ENCODE peak calls at places on chromosomes 4 and X, in six cellular contexts. R is heart right ventricle; J is IMR-90; H is CD8-positive, alpha-beta memory T cell; U is PC-9; Y is pancreas. V is an unnamed sample. For H3K36me3, the result is how much of the 10 kb centered on the place peaks cover.

GRCh38 chr4:2712261-2712842 is 43.8 kb downstream of the TNIP2 start:
- DNase-seq in J (no peak), H (no peak), R (no peak), Y (no peak), U (no peak), V (no peak)

GRCh38 chrX:22594771-22595170 is 322.1 kb downstream of the CBLL2 start:
- DNase-seq in R (no peak), J (no peak), U (no peak), H (no peak), Y (no peak), V (no peak)

GRCh38 chr4:42454755-42455154 is 57.5 kb downstream of the SHISA3 start:
- DNase-seq in U (no peak), J (no peak), H (no peak), Y (no peak), R (no peak), V (no peak)

GRCh38 chr4:40991908-40992307 is 222.4 kb downstream of the APBB2 start:
- DNase-seq in Y (no peak), J (no peak), U (no peak), H (no peak), R (no peak), V (no peak)

GRCh38 chr4:113673450-113673849 is 88.1 kb downstream of the CAMK2D start:
- DNase-seq in R (no peak), H (no peak), U (no peak), Y (no peak), J (peak), V (peak)

GRCh38 chr4:153465583-153465921 is 608 bp upstream of the TMEM131L start:
- DNase-seq in R (peak), Y (peak), J (peak), H (no peak), U (peak), V (peak)

GRCh38 chr4:121185960-121186359 is 21.8 kb upstream of the TNIP3 start:
- DNase-seq in H (no peak), Y (no peak), J (no peak), U (no peak), R (no peak), V (no peak)

GRCh38 chrX:31527455-31528126 is 455.8 kb upstream of the FTHL17 start:
- DNase-seq in H (no peak), J (no peak), Y (no peak), R (no peak), U (no peak), V (no peak)

GRCh38 chrX:130060122-130061069 is 49.9 kb downstream of the ELF4 start:
- DNase-seq in R (peak), H (peak), J (peak), U (peak), Y (peak), V (peak)

GRCh38 chrX:115895678-115896329 is 274.7 kb upstream of the AGTR2 start:
- DNase-seq in J (no peak), H (no peak), U (no peak), R (no peak), Y (no peak), V (no peak)

GRCh38 chr4:8291701-8292387 is 22.3 kb downstream of the HTRA3 start:
- DNase-seq in J (no peak), U (no peak), Y (peak), R (no peak), H (no peak), V (no peak)

GRCh38 chrX:19964017-19964710 is 26.7 kb downstream of the BCLAF3 start:
- DNase-seq in J (no peak), Y (no peak), R (no peak), U (no peak), H (no peak), V (no peak)

GRCh38 chr4:89616382-89616781 is 220.6 kb downstream of the SNCA start:
- DNase-seq in J (no peak), H (no peak), U (no peak), Y (no peak), R (no peak), V (no peak)

GRCh38 chrX:51802917-51803688 is 59.9 kb downstream of the GSPT2 start:
- DNase-seq in Y (no peak), J (peak), H (peak), U (peak), R (peak), V (peak)

GRCh38 chr4:113468165-113469022 is 293.1 kb downstream of the CAMK2D start:
- DNase-seq in J (peak), U (peak), Y (no peak), H (no peak), R (peak), V (peak)

GRCh38 chrX:24259544-24260240 is 54.2 kb downstream of the SUPT20HL2 start:
- DNase-seq in U (no peak), J (peak), Y (no peak), R (no peak), H (no peak), V (peak)

GRCh38 chrX:62931625-62932024 is 419.5 kb downstream of the SPIN4 start:
- DNase-seq in R (no peak), H (no peak), Y (no peak), J (no peak), U (no peak), V (no peak)

GRCh38 chr4:158496030-158496741 is 25.5 kb upstream of the RXFP1 start:
- DNase-seq in Y (peak), R (peak), J (no peak), H (no peak), U (peak), V (peak)

GRCh38 chr4:115145393-115146160 is 32.2 kb upstream of the NDST4 start:
- DNase-seq in H (no peak), U (no peak), R (no peak), Y (no peak), J (no peak), V (peak)
- H3K36me3 ChIP-seq in H (under half), U (under half), R (under half), Y (under half), J (under half), V (under half)

GRCh38 chr4:39975488-39976089 is 2.1 kb downstream of the PDS5A start:
- DNase-seq in J (peak), R (no peak), U (no peak), Y (no peak), H (no peak), V (peak)
- H3K36me3 ChIP-seq in J (under half), R (under half), U (under half), Y (under half), H (under half), V (under half)

GRCh38 chr4:1316537-1317168 is 27.0 kb downstream of the MAEA start:
- DNase-seq in U (no peak), Y (no peak), J (no peak), R (no peak), H (no peak), V (no peak)
- H3K36me3 ChIP-seq in U (under half), Y (under half), J (half or more), R (half or more), H (under half), V (half or more)

DNA sequence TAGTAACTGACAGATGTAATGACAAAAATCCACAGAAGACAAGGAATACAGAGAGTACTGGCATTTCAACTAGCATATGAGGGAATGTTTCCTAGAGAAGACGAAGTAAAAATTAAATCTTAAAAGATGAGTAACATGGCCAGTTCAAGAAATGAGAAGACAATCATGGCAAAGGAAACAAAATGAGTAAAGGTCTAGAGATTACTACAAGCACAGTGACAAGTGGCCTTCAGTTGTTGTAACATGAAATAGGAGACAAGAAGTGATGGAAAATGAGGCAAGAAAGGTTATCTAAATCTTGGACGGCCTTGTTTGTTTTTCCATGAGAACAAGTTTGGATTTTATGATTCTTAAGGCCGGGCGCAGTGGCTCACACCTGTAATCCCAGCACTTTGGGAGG is 81.0 kb downstream of the PPA2 start:
- DNase-seq in U (no peak), H (no peak), R (no peak), J (no peak), Y (no peak), V (no peak)
- H3K36me3 ChIP-seq in U (under half), H (under half), R (under half), J (under half), Y (under half), V (under half)

DNA sequence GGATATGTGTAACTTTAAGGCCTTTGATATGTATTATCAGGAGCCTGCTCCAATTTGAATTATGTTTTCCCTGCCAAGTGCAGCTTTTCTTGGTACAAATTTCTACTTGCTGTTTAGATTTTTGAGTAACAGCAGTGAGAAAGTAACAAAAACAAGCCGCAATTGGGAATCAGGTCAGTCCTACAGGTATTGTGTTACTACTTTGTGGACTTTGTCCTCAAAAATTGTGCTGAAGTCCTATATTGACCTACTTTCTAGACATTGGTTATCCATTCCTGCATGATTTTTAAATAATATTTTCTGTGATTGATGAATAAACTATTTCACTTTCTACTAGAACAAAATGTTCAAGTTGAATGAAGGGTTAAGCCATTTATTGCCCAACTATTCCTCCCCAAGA is 5.7 kb downstream of the CDKN2AIP start:
- DNase-seq in R (no peak), Y (no peak), J (no peak), U (no peak), H (no peak), V (no peak)
- H3K36me3 ChIP-seq in R (under half), Y (under half), J (under half), U (under half), H (under half), V (half or more)

DNA sequence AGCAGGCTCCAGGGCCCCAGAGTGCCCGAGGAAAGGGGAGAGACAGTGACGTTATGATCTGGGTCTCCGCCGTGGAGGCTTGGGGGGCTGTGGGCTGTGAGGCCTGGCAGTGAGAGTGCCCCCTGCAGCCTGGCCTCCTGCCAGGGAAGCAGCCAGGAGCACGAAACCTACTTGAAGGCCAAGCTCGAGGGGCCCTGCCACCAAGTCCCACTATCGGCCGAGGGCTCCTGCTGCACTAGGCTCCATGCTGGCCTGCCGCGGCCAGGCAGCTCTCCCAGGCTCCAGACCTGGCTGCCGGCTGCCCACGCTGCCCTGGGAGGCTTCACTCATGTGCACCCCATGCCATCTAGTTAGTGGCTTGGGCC is 18.7 kb downstream of the FLNA start:
- DNase-seq in R (no peak), Y (no peak), J (no peak), H (no peak), U (peak), V (no peak)
- H3K36me3 ChIP-seq in R (half or more), Y (under half), J (half or more), H (half or more), U (under half), V (half or more)

GRCh38 chr4:99077177-99077576 is 11.4 kb downstream of the ADH5 start:
- DNase-seq in Y (no peak), U (no peak), R (no peak), H (no peak), J (no peak), V (no peak)

GRCh38 chr4:99074816-99075215 is 13.8 kb downstream of the ADH5 start:
- DNase-seq in Y (no peak), H (no peak), U (no peak), R (no peak), J (no peak), V (no peak)

GRCh38 chr4:99078336-99078735 is 10.3 kb downstream of the ADH5 start:
- DNase-seq in R (no peak), Y (no peak), H (no peak), U (no peak), J (no peak), V (no peak)

GRCh38 chr4:99078931-99079624 is 9.5 kb downstream of the ADH5 start:
- DNase-seq in Y (no peak), J (no peak), H (no peak), R (no peak), U (no peak), V (no peak)

DNA sequence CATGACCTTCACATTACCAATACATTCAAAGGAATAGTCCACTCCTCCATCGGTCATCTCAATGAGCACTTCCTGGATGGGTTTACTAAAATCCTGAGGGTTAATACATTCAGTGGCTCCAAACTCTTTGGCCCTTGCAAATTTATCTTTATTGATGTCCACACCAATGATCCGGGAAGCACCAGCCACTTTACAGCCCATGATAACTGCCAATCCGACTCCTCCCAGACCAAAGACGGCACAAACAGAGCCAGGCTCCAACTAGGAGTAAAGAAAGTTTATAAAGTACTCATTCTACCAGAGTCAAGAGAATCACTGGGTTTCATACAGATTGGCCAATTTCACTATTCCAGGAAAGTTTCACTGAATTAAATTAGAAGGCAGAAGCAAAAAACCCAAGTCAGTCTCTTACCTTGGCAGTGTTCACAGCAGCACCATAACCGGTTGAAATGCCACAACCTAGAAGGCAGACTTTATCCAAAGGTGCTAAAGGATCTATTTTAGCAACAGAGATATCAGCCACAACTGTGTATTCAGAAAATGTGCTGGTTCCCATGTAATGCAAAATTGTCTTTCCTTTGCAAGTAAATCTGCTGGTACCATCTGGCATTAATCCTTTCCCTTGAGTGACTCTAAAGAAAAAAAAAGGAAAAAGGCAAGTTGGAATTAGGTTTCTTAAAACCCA is 12.2 kb downstream of the ADH5 start:
- DNase-seq in R (no peak), J (no peak), U (no peak), H (no peak), Y (no peak), V (no peak)
- H3K36me3 ChIP-seq in R (under half), J (half or more), U (under half), H (half or more), Y (under half), V (half or more)